ENCODE peak calls at places on chromosomes 2 and 18, in four cellular contexts. C, J, U and I are unnamed samples.

GRCh38 chr18:35387367-35387685 is 10.2 kb upstream of the ZNF396 start:
- DNase-seq in U (no peak), C (no peak), J (no peak), I (no peak)

GRCh38 chr2:120522151-120522751 is 176.3 kb downstream of the INHBB start:
- DNase-seq in J (no peak), C (no peak), U (no peak), I (no peak)

GRCh38 chr2:104850322-104851184 is 3.4 kb upstream of the POU3F3 start:
- DNase-seq in J (no peak), C (no peak), U (peak; percentile 64), I (no peak)

GRCh38 chr2:200306969-200307811 is 697 bp downstream of the SPATS2L start:
- DNase-seq in U (peak; percentile 60), J (peak; percentile 23), C (no peak), I (no peak)

GRCh38 chr2:44964704-44965343 is 23.3 kb downstream of the SIX3 start:
- DNase-seq in U (peak; percentile 78), J (no peak), C (no peak), I (no peak)

GRCh38 chr18:54205951-54206350 is 18.5 kb downstream of the MBD2 start:
- DNase-seq in J (no peak), U (no peak), C (no peak), I (no peak)

GRCh38 chr2:240395448-240395847 is 40.0 kb upstream of the GPC1 start:
- DNase-seq in C (no peak), J (no peak), U (no peak), I (no peak)

GRCh38 chr2:101463885-101464653 is 10.8 kb downstream of the RFX8 start:
- DNase-seq in U (no peak), J (no peak), C (peak; percentile 50), I (peak; percentile 50)

GRCh38 chr2:130327703-130328527 is 14.8 kb upstream of the IMP4 start:
- DNase-seq in C (no peak), J (no peak), U (peak; percentile 80), I (no peak)

GRCh38 chr2:211495339-211495738 is 938.9 kb downstream of the CPS1 start:
- DNase-seq in U (no peak), C (no peak), J (no peak), I (no peak)

GRCh38 chr2:24065341-24065740 is 10.8 kb downstream of the SF3B6 start:
- DNase-seq in J (no peak), C (no peak), U (no peak), I (no peak)

GRCh38 chr18:22935431-22935830 is 2.3 kb downstream of the RBBP8 start:
- DNase-seq in U (no peak), J (no peak), C (no peak), I (no peak)

GRCh38 chr2:234290671-234291070 is 206.2 kb downstream of the ARL4C start:
- DNase-seq in U (no peak), C (no peak), J (peak; percentile 60), I (no peak)